ENCODE peak calls at places on chromosomes 5 and 9, in five cellular contexts. One of them, this sample, is unnamed.

GRCh38 chr9:100455470-100455869 is 17.5 kb upstream of the TMEFF1 start:
- DNase-seq in H1: no peak
- DNase-seq in H9: no peak
- DNase-seq in IMR-90: peak; percentile 63
- DNase-seq in neuronal stem cell: no peak
- DNase-seq in this sample: no peak

GRCh38 chr9:88498880-88499279 is 36.1 kb upstream of the NXNL2 start:
- DNase-seq in H1: no peak
- DNase-seq in H9: no peak
- DNase-seq in IMR-90: no peak
- DNase-seq in neuronal stem cell: no peak
- DNase-seq in this sample: no peak

GRCh38 chr5:171619196-171619595 is 166.4 kb upstream of the SMIM23 start:
- DNase-seq in H1: no peak
- DNase-seq in H9: no peak
- DNase-seq in IMR-90: no peak
- DNase-seq in neuronal stem cell: no peak
- DNase-seq in this sample: no peak

GRCh38 chr9:21294325-21294724 is 10.8 kb downstream of the IFNA5 start:
- DNase-seq in H1: no peak
- DNase-seq in H9: no peak
- DNase-seq in IMR-90: peak; percentile 17
- DNase-seq in neuronal stem cell: no peak
- DNase-seq in this sample: no peak

GRCh38 chr9:126342621-126343031 is 16.0 kb downstream of the MVB12B start:
- DNase-seq in H1: no peak
- DNase-seq in H9: no peak
- DNase-seq in IMR-90: no peak
- DNase-seq in neuronal stem cell: no peak
- DNase-seq in this sample: no peak

GRCh38 chr5:95591490-95591901 is 28.4 kb upstream of the GPR150 start:
- DNase-seq in H1: no peak
- DNase-seq in H9: no peak
- DNase-seq in IMR-90: peak; percentile 91
- DNase-seq in neuronal stem cell: no peak
- DNase-seq in this sample: no peak

GRCh38 chr5:172951381-172952033 is 7.7 kb upstream of the RPL26L1 start:
- DNase-seq in H1: no peak
- DNase-seq in H9: no peak
- DNase-seq in IMR-90: no peak
- DNase-seq in neuronal stem cell: no peak
- DNase-seq in this sample: no peak

GRCh38 chr9:130444565-130445221 is at the start of gene ASS1:
- DNase-seq in H1: no peak
- DNase-seq in H9: peak; percentile 87
- DNase-seq in IMR-90: no peak
- DNase-seq in neuronal stem cell: peak; percentile 48
- DNase-seq in this sample: peak; percentile 80

GRCh38 chr9:133709716-133710571 is 28.2 kb downstream of the SARDH start:
- DNase-seq in H1: no peak
- DNase-seq in H9: no peak
- DNase-seq in IMR-90: no peak
- DNase-seq in neuronal stem cell: no peak
- DNase-seq in this sample: no peak

GRCh38 chr9:2163231-2163885 is 148.2 kb downstream of the SMARCA2 start:
- DNase-seq in H1: no peak
- DNase-seq in H9: no peak
- DNase-seq in IMR-90: no peak
- DNase-seq in neuronal stem cell: no peak
- DNase-seq in this sample: no peak

GRCh38 chr9:4555251-4555650 is 65.0 kb downstream of the SLC1A1 start:
- DNase-seq in H1: no peak
- DNase-seq in H9: no peak
- DNase-seq in IMR-90: peak; percentile 17
- DNase-seq in neuronal stem cell: no peak
- DNase-seq in this sample: no peak

GRCh38 chr9:87516222-87516930 is 18.7 kb downstream of the DAPK1 start:
- DNase-seq in H1: no peak
- DNase-seq in H9: no peak
- DNase-seq in IMR-90: no peak
- DNase-seq in neuronal stem cell: no peak
- DNase-seq in this sample: peak; percentile 76

GRCh38 chr5:38099205-38100144 is 158.9 kb upstream of the EGFLAM start:
- DNase-seq in H1: no peak
- DNase-seq in H9: no peak
- DNase-seq in IMR-90: no peak
- DNase-seq in neuronal stem cell: no peak
- DNase-seq in this sample: peak; percentile 35

GRCh38 chr9:36488322-36488838 is 84.3 kb upstream of the MELK start:
- DNase-seq in H1: no peak
- DNase-seq in H9: no peak
- DNase-seq in IMR-90: no peak
- DNase-seq in neuronal stem cell: no peak
- DNase-seq in this sample: no peak

GRCh38 chr5:151047814-151048425 is 27.5 kb downstream of the GPX3 start:
- DNase-seq in H1: no peak
- DNase-seq in H9: peak; percentile 68
- DNase-seq in IMR-90: no peak
- DNase-seq in neuronal stem cell: no peak
- DNase-seq in this sample: peak; percentile 50

GRCh38 chr5:107023732-107024131 is 647.0 kb downstream of the EFNA5 start:
- DNase-seq in H1: no peak
- DNase-seq in H9: no peak
- DNase-seq in IMR-90: no peak
- DNase-seq in neuronal stem cell: no peak
- DNase-seq in this sample: no peak

GRCh38 chr9:122236681-122237080 is 7.9 kb upstream of the LHX6 start:
- DNase-seq in H1: no peak
- DNase-seq in H9: no peak
- DNase-seq in IMR-90: peak; percentile 30
- DNase-seq in neuronal stem cell: no peak
- DNase-seq in this sample: no peak

GRCh38 chr5:180816608-180817534 is 14.3 kb upstream of the MGAT1 start:
- DNase-seq in H1: no peak
- DNase-seq in H9: no peak
- DNase-seq in IMR-90: peak; percentile 44
- DNase-seq in neuronal stem cell: no peak
- DNase-seq in this sample: no peak

GRCh38 chr9:21609506-21609905 is 127.4 kb upstream of the IFNE start:
- DNase-seq in H1: no peak
- DNase-seq in H9: no peak
- DNase-seq in IMR-90: no peak
- DNase-seq in neuronal stem cell: no peak
- DNase-seq in this sample: no peak

GRCh38 chr9:8560560-8561525 is 761.3 kb upstream of the DMAC1 start:
- DNase-seq in H1: no peak
- DNase-seq in H9: no peak
- DNase-seq in IMR-90: peak; percentile 0
- DNase-seq in neuronal stem cell: no peak
- DNase-seq in this sample: peak; percentile 70

GRCh38 chr5:14034991-14035390 is 90.5 kb upstream of the DNAH5 start:
- DNase-seq in H1: no peak
- DNase-seq in H9: no peak
- DNase-seq in IMR-90: peak; percentile 42
- DNase-seq in neuronal stem cell: no peak
- DNase-seq in this sample: peak; percentile 55

GRCh38 chr5:87653242-87653641 is 240.5 kb upstream of the CCNH start:
- DNase-seq in H1: no peak
- DNase-seq in H9: no peak
- DNase-seq in IMR-90: no peak
- DNase-seq in neuronal stem cell: no peak
- DNase-seq in this sample: no peak

GRCh38 chr5:142426129-142426641 is 101.4 kb upstream of the SPRY4 start:
- DNase-seq in H1: no peak
- DNase-seq in H9: no peak
- DNase-seq in IMR-90: peak; percentile 63
- DNase-seq in neuronal stem cell: no peak
- DNase-seq in this sample: peak; percentile 54

GRCh38 chr5:92800360-92800759 is 780.7 kb downstream of the NR2F1-AS1 start:
- DNase-seq in H1: no peak
- DNase-seq in H9: no peak
- DNase-seq in IMR-90: peak; percentile 89
- DNase-seq in neuronal stem cell: no peak
- DNase-seq in this sample: no peak

DNA sequence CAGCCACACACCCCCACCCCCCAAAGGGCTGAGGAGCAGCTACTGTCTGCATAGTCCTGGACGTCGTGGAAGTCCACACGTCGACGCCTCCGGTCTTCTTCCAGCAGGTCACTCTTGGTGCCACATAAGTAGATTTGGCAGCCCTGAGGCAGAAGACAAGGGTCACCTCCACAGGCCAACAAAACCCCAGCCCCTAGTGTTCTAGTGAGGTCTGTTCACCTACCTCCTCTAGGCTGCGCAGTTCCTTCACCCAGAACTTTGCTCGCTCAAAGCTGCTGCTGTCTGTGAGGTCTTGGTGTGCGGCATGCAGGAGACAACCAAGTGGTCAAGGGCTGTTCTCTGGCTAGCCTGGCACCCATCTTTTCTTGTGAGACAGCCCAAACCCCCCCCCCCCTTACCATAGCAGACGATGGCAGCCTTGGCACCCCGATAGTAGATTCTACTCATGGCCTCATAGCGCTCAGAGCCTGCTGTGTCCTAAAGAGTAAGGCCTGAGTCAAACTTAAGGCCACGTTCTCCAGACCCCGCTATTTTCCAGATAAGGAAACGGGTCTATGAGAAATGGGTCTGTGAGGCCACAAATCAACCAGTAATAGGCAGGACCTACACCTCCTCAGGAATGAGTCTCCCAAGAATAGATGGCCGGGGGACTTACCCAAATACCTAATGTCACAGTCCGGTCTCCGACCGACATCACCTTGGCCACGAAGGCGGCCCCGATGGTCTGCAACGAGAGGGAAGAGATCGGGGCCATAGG is 987 bp downstream of the RAB24 start:
- DNase-seq in H1: no peak
- DNase-seq in H9: peak; percentile 53
- DNase-seq in IMR-90: peak; percentile 10
- DNase-seq in neuronal stem cell: no peak
- DNase-seq in this sample: peak; percentile 59
- H2BK120ac ChIP-seq in H1: no peak overlapping the region
- H2BK120ac ChIP-seq in H9: no peak overlapping the region
- H2BK120ac ChIP-seq in IMR-90: no peak overlapping the region
- H2BK120ac ChIP-seq in neuronal stem cell: no peak overlapping the region
- H2BK120ac ChIP-seq in this sample: no peak overlapping the region

DNA sequence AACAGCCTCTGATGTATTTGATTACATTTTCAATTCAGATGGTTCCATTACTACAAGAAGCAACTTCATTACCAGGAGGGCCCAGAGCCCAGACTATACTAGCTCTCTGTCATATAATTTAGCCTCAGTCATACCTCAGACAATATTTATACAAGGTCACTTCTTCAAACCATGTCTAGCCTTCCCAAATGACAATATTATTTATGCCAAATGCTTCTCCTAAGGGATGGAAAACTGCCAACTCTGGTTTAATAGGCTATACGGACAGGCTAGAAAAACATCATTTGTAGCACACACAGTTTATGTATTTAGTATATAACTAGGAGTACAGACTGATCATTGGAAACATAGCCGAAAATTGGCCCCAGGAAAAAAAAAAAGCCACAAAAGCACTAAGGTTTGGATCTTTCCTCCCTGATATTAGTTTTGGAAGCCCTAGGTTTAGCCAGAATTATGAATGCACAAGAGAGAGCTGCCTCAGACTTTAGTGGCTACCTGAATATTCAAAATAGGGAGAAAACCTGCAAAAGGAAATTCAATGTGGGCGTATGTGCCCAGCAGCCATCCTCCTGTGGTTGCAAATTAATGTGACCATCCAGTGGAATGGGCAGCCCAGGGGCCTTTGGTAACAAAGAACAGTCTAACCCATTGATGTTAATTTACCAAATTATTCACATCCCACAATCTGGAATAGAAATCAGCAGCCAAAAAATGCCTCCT is 298.2 kb downstream of the CWC27 start:
- DNase-seq in H1: no peak
- DNase-seq in H9: no peak
- DNase-seq in IMR-90: no peak
- DNase-seq in neuronal stem cell: no peak
- DNase-seq in this sample: no peak
- H2BK5ac ChIP-seq in H1: no peak overlapping the region
- H2BK5ac ChIP-seq in H9: no peak overlapping the region
- H2BK5ac ChIP-seq in IMR-90: no peak overlapping the region
- H2BK5ac ChIP-seq in neuronal stem cell: no peak overlapping the region
- H2BK5ac ChIP-seq in this sample: no peak overlapping the region

GRCh38 chr5:72849546-72849945 is 33.1 kb downstream of the TNPO1 start:
- DNase-seq in H1: no peak
- DNase-seq in H9: no peak
- DNase-seq in IMR-90: no peak
- DNase-seq in neuronal stem cell: no peak
- DNase-seq in this sample: no peak

GRCh38 chr5:72847439-72847838 is 31.0 kb downstream of the TNPO1 start:
- DNase-seq in H1: no peak
- DNase-seq in H9: no peak
- DNase-seq in IMR-90: no peak
- DNase-seq in neuronal stem cell: no peak
- DNase-seq in this sample: no peak

GRCh38 chr5:72848474-72849428 is 32.3 kb downstream of the TNPO1 start:
- DNase-seq in H1: no peak
- DNase-seq in H9: no peak
- DNase-seq in IMR-90: peak; percentile 29
- DNase-seq in neuronal stem cell: peak; percentile 23
- DNase-seq in this sample: peak; percentile 53

GRCh38 chr5:72846483-72846882 is 30.0 kb downstream of the TNPO1 start:
- DNase-seq in H1: no peak
- DNase-seq in H9: no peak
- DNase-seq in IMR-90: no peak
- DNase-seq in neuronal stem cell: no peak
- DNase-seq in this sample: no peak

GRCh38 chr5:72847989-72848473 is 31.6 kb downstream of the TNPO1 start:
- DNase-seq in H1: peak; percentile 57
- DNase-seq in H9: peak; percentile 89
- DNase-seq in IMR-90: peak; percentile 93
- DNase-seq in neuronal stem cell: peak; percentile 78
- DNase-seq in this sample: peak; percentile 96
- H2BK120ac ChIP-seq in H1: no peak overlapping the region
- H2BK120ac ChIP-seq in H9: no peak overlapping the region
- H2BK120ac ChIP-seq in IMR-90: peak overlapping the region; percentile 65
- H2BK120ac ChIP-seq in neuronal stem cell: no peak overlapping the region
- H2BK120ac ChIP-seq in this sample: peak overlapping the region; percentile 54

GRCh38 chr9:124854161-124854560 is 901 bp downstream of the WDR38 start:
- DNase-seq in H1: no peak
- DNase-seq in H9: no peak
- DNase-seq in IMR-90: no peak
- DNase-seq in neuronal stem cell: no peak
- DNase-seq in this sample: no peak

GRCh38 chr9:124852121-124852828 is 985 bp upstream of the WDR38 start:
- DNase-seq in H1: no peak
- DNase-seq in H9: no peak
- DNase-seq in IMR-90: no peak
- DNase-seq in neuronal stem cell: no peak
- DNase-seq in this sample: no peak

GRCh38 chr9:124853605-124854143 is 414 bp downstream of the WDR38 start:
- DNase-seq in H1: no peak
- DNase-seq in H9: no peak
- DNase-seq in IMR-90: no peak
- DNase-seq in neuronal stem cell: no peak
- DNase-seq in this sample: no peak

GRCh38 chr9:124854822-124855221 is 1.6 kb downstream of the WDR38 start:
- DNase-seq in H1: no peak
- DNase-seq in H9: no peak
- DNase-seq in IMR-90: no peak
- DNase-seq in neuronal stem cell: no peak
- DNase-seq in this sample: no peak

GRCh38 chr9:124852829-124853531 is at the start of gene WDR38:
- DNase-seq in H1: no peak
- DNase-seq in H9: peak; percentile 88
- DNase-seq in IMR-90: peak; percentile 66
- DNase-seq in neuronal stem cell: peak; percentile 78
- DNase-seq in this sample: peak; percentile 91
- H2BK5ac ChIP-seq in H1: no peak within 1 kb of the TSS
- H2BK5ac ChIP-seq in H9: no peak within 1 kb of the TSS
- H2BK5ac ChIP-seq in IMR-90: no peak within 1 kb of the TSS
- H2BK5ac ChIP-seq in neuronal stem cell: peak within 1 kb of the TSS; percentile 11
- H2BK5ac ChIP-seq in this sample: no peak within 1 kb of the TSS